ENCODE peak calls at places on chromosomes 11 and 22, in eight cellular contexts. U, H, S, C, D, W, Z and F are unnamed samples.

GRCh38 chr11:8111636-8112035 is 30.6 kb downstream of the TUB start:
- DNase-seq in Z (no peak), W (no peak), U (no peak), C (no peak), S (no peak), H (no peak), D (no peak), F (no peak)

GRCh38 chr11:87139475-87139874 is 101.7 kb downstream of the TMEM135 start:
- DNase-seq in C (no peak), D (no peak), Z (no peak), S (no peak), W (no peak), H (no peak), U (no peak), F (no peak)

GRCh38 chr22:44892803-44893730 is 116.7 kb downstream of the PHF21B start:
- DNase-seq in H (no peak), S (no peak), D (no peak), C (no peak), W (no peak), U (no peak), Z (no peak), F (no peak)

GRCh38 chr22:46073683-46074504 is 76.4 kb upstream of the PPARA start:
- DNase-seq in C (no peak), S (no peak), D (no peak), U (no peak), W (no peak), Z (no peak), H (no peak), F (no peak)

GRCh38 chr22:31647516-31647915 is 14.5 kb downstream of the PISD start:
- DNase-seq in D (no peak), C (peak), W (no peak), U (no peak), Z (no peak), S (no peak), H (peak), F (no peak)

GRCh38 chr11:94768602-94769511 is 701 bp downstream of the AMOTL1 start:
- DNase-seq in C (no peak), H (no peak), W (no peak), U (peak), Z (no peak), S (no peak), D (no peak), F (no peak)

GRCh38 chr11:4482445-4482844 is at the start of gene OR52K1:
- DNase-seq in H (no peak), S (no peak), C (no peak), Z (no peak), W (no peak), D (no peak), U (no peak), F (no peak)

GRCh38 chr11:97979741-97980140 is 1041.0 kb upstream of the CNTN5 start:
- DNase-seq in D (no peak), S (no peak), U (no peak), H (no peak), W (no peak), C (no peak), Z (no peak), F (no peak)

GRCh38 chr22:38953577-38954413 is 3.6 kb upstream of the APOBEC3A start:
- DNase-seq in W (no peak), D (peak), U (no peak), H (no peak), C (peak), Z (peak), S (peak), F (no peak)

GRCh38 chr11:1508986-1509385 is 22.4 kb upstream of the MOB2 start:
- DNase-seq in U (no peak), S (no peak), D (no peak), H (no peak), C (no peak), W (no peak), Z (no peak), F (no peak)

GRCh38 chr11:62044639-62045121 is 77.2 kb upstream of the FTH1 start:
- DNase-seq in C (no peak), S (no peak), H (no peak), U (no peak), D (no peak), Z (no peak), W (no peak), F (no peak)

GRCh38 chr11:13368041-13368446 is 90.5 kb downstream of the BMAL1 start:
- DNase-seq in S (no peak), U (no peak), W (no peak), Z (no peak), D (no peak), C (peak), H (peak), F (peak)

GRCh38 chr11:130129922-130130321 is 29.7 kb upstream of the ST14 start:
- DNase-seq in S (no peak), H (no peak), Z (no peak), U (no peak), C (no peak), W (no peak), D (no peak), F (peak)

GRCh38 chr11:110972640-110973039 is 260.4 kb upstream of the ARHGAP20 start:
- DNase-seq in Z (no peak), D (no peak), S (no peak), H (peak), C (no peak), W (no peak), U (no peak), F (no peak)

GRCh38 chr11:47154738-47155570 is 21.7 kb downstream of the ARFGAP2 start:
- DNase-seq in Z (no peak), W (peak), U (no peak), C (no peak), D (peak), H (no peak), S (no peak), F (no peak)

GRCh38 chr11:73662445-73663157 is 16.2 kb downstream of the PLEKHB1 start:
- DNase-seq in C (no peak), D (no peak), H (no peak), W (no peak), U (no peak), S (no peak), Z (no peak), F (no peak)

GRCh38 chr11:30423886-30424285 is 101.0 kb downstream of the ARL14EP start:
- DNase-seq in D (no peak), S (no peak), W (no peak), U (no peak), C (no peak), H (no peak), Z (no peak), F (no peak)

GRCh38 chr11:76654980-76655379 is 15.6 kb downstream of the LRRC32 start:
- DNase-seq in Z (no peak), H (no peak), S (no peak), D (peak), U (no peak), W (no peak), C (no peak), F (no peak)

GRCh38 chr11:62501432-62501891 is 45.1 kb downstream of the AHNAK start:
- DNase-seq in W (no peak), C (no peak), Z (no peak), U (no peak), S (no peak), D (no peak), H (peak), F (peak)

GRCh38 chr11:57155838-57156583 is 25.7 kb upstream of the LRRC55 start:
- DNase-seq in W (no peak), U (no peak), C (no peak), D (no peak), S (no peak), Z (no peak), H (no peak), F (no peak)

GRCh38 chr11:60982184-60982583 is 10.7 kb downstream of the CD6 start:
- DNase-seq in S (no peak), D (peak), Z (no peak), H (no peak), U (no peak), W (no peak), C (no peak), F (no peak)

GRCh38 chr11:58625086-58625485 is 2.6 kb downstream of the CNTF start:
- DNase-seq in C (no peak), H (no peak), S (no peak), U (no peak), Z (no peak), D (no peak), W (no peak), F (no peak)

GRCh38 chr11:14193644-14194043 is 165.3 kb downstream of the RRAS2 start:
- DNase-seq in C (no peak), U (no peak), Z (no peak), H (no peak), S (no peak), D (no peak), W (no peak), F (no peak)

GRCh38 chr11:95095858-95096587 is 6.4 kb downstream of the ENDOD1 start:
- DNase-seq in S (no peak), H (peak), D (no peak), W (no peak), U (peak), C (no peak), Z (no peak), F (no peak)

GRCh38 chr22:32590556-32590955 is 115.9 kb downstream of the FBXO7 start:
- DNase-seq in U (no peak), D (no peak), S (no peak), H (peak), W (no peak), C (peak), Z (no peak), F (no peak)

GRCh38 chr11:125082611-125083311 is 19.7 kb downstream of the SLC37A2 start:
- DNase-seq in Z (no peak), C (peak), U (no peak), H (peak), S (no peak), W (no peak), D (no peak), F (peak)

GRCh38 chr22:23207786-23208325 is 27.5 kb downstream of the BCR start:
- DNase-seq in U (peak), S (no peak), C (no peak), Z (no peak), D (no peak), W (no peak), H (no peak), F (no peak)

GRCh38 chr22:42375982-42376381 is 56.2 kb downstream of the NFAM1 start:
- DNase-seq in D (no peak), U (no peak), S (no peak), Z (no peak), C (no peak), H (no peak), W (no peak), F (no peak)

GRCh38 chr22:25698461-25698860 is 43.5 kb upstream of the MYO18B start:
- DNase-seq in Z (no peak), U (no peak), D (no peak), C (no peak), H (no peak), W (no peak), S (no peak), F (no peak)

GRCh38 chr11:11229691-11230090 is 123.4 kb downstream of the CSNK2A3 start:
- DNase-seq in D (no peak), H (no peak), C (peak), Z (no peak), U (no peak), W (no peak), S (no peak), F (no peak)

GRCh38 chr22:45781941-45782340 is 110.3 kb downstream of the ATXN10 start:
- DNase-seq in H (no peak), D (no peak), U (no peak), W (no peak), S (no peak), C (no peak), Z (no peak), F (no peak)

GRCh38 chr11:19370100-19370861 is 129.5 kb upstream of the E2F8 start:
- DNase-seq in W (no peak), U (no peak), C (peak), Z (no peak), H (peak), D (no peak), S (no peak), F (no peak)

GRCh38 chr11:61077936-61078335 is 24.4 kb upstream of the CD5 start:
- DNase-seq in W (no peak), Z (no peak), D (peak), U (no peak), H (no peak), C (no peak), S (no peak), F (no peak)